ENCODE peak calls at places on chromosomes 2 and 18, in six cellular contexts. H is tibial artery, B is thyroid gland, S is uterus, U is body of pancreas, P is A549. O is an unnamed sample.
A peak's percentile ranks its signal among the peaks of the same experiment; 100 is the strongest.

GRCh38 chr2:238551091-238551490 is 124.4 kb downstream of the ASB1 start:
- DNase-seq in H (no peak), B (no peak), S (no peak), U (no peak), P (no peak), O (no peak)

GRCh38 chr2:71536311-71536710 is 83.0 kb downstream of the DYSF start:
- DNase-seq in H (peak; percentile 19), B (no peak), S (peak; percentile 6), U (no peak), P (no peak), O (no peak)

GRCh38 chr18:39685303-39685902 is 2119.8 kb upstream of the CELF4 start:
- DNase-seq in H (no peak), B (no peak), S (no peak), U (no peak), P (no peak), O (no peak)

GRCh38 chr2:18684202-18685040 is 95.1 kb upstream of the NT5C1B start:
- DNase-seq in H (no peak), B (no peak), S (no peak), U (no peak), P (no peak), O (no peak)

GRCh38 chr2:182444806-182445205 is 18.0 kb upstream of the PDE1A start:
- DNase-seq in H (no peak), B (no peak), S (no peak), U (no peak), P (no peak), O (no peak)

GRCh38 chr2:179471012-179471411 is 206.4 kb upstream of the SESTD1 start:
- DNase-seq in H (no peak), B (no peak), S (no peak), U (no peak), P (no peak), O (no peak)

GRCh38 chr2:150142561-150142960 is 344.9 kb downstream of the RND3 start:
- DNase-seq in H (no peak), B (no peak), S (no peak), U (no peak), P (peak; percentile 45), O (no peak)

GRCh38 chr2:45765007-45765767 is 113.7 kb downstream of the PRKCE start:
- DNase-seq in H (no peak), B (no peak), S (peak; percentile 7), U (no peak), P (no peak), O (no peak)

GRCh38 chr2:66237470-66238354 is 197.2 kb upstream of the MEIS1 start:
- DNase-seq in H (no peak), B (peak; percentile 21), S (no peak), U (no peak), P (no peak), O (no peak)

GRCh38 chr2:31859959-31860358 is 150.8 kb downstream of the MEMO1 start:
- DNase-seq in H (no peak), B (no peak), S (no peak), U (no peak), P (no peak), O (no peak)

GRCh38 chr18:58315739-58316215 is 271.8 kb downstream of the NEDD4L start:
- DNase-seq in H (no peak), B (no peak), S (peak; percentile 31), U (peak; percentile 33), P (no peak), O (no peak)

GRCh38 chr2:31446848-31447247 is 32.3 kb upstream of the XDH start:
- DNase-seq in H (no peak), B (no peak), S (no peak), U (no peak), P (no peak), O (no peak)

GRCh38 chr18:13036622-13037320 is 45.6 kb downstream of the CEP192 start:
- DNase-seq in H (no peak), B (no peak), S (no peak), U (no peak), P (no peak), O (no peak)

GRCh38 chr2:219631925-219632757 is 4.7 kb downstream of the SLC4A3 start:
- DNase-seq in H (peak; percentile 63), B (no peak), S (peak; percentile 26), U (no peak), P (no peak), O (no peak)

GRCh38 chr2:6822394-6822793 is 43.3 kb downstream of the CMPK2 start:
- DNase-seq in H (no peak), B (no peak), S (no peak), U (no peak), P (no peak), O (no peak)

GRCh38 chr2:85183078-85183477 is 49.9 kb downstream of the TCF7L1 start:
- DNase-seq in H (no peak), B (no peak), S (no peak), U (no peak), P (no peak), O (no peak)

GRCh38 chr18:56315363-56315762 is 323.0 kb downstream of the TXNL1 start:
- DNase-seq in H (no peak), B (no peak), S (no peak), U (no peak), P (no peak), O (no peak)

GRCh38 chr2:45778720-45779171 is 127.3 kb downstream of the PRKCE start:
- DNase-seq in H (no peak), B (peak; percentile 67), S (peak; percentile 76), U (peak; percentile 89), P (peak; percentile 83), O (peak; percentile 76)

GRCh38 chr2:11257078-11257477 is 87.4 kb downstream of the ROCK2 start:
- DNase-seq in H (no peak), B (no peak), S (no peak), U (no peak), P (no peak), O (no peak)

GRCh38 chr18:12030667-12031066 is 49.4 kb downstream of the IMPA2 start:
- DNase-seq in H (peak; percentile 3), B (no peak), S (no peak), U (no peak), P (no peak), O (no peak)

GRCh38 chr18:26574958-26575864 is 26.9 kb upstream of the KCTD1 start:
- DNase-seq in H (no peak), B (peak; percentile 61), S (peak; percentile 20), U (peak; percentile 62), P (peak; percentile 96), O (peak; percentile 55)

GRCh38 chr2:135904590-135904989 is 28.3 kb upstream of the MCM6 start:
- DNase-seq in H (no peak), B (peak; percentile 27), S (no peak), U (no peak), P (no peak), O (no peak)

DNA sequence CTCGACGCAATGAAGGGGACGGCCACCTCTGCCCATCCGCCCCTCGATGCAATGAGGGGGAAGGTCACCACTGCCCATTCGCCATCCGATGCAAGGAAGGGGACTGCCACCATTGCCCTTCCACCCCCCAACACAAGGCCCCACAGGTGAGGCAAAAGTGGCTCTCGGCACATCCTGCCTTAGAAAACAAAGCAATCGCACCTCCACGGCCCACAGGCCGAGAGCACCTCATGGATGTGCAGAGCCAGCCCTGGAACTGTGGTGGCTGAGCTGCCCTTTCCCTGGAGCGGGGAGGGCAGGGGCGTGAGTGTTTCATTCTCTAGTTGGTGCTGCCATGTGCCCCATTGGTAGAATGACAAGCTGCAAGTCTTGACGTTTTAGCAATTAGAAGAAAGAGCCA is 320.6 kb upstream of the SALL3 start:
- DNase-seq in H (no peak), B (no peak), S (no peak), U (no peak), P (no peak), O (no peak)
- H3K9me3 ChIP-seq in H (no peaks in the 10 kb centered on the region), B (no peaks in the 10 kb centered on the region), S (no peaks in the 10 kb centered on the region), U (no peaks in the 10 kb centered on the region), P (no peaks in the 10 kb centered on the region), O (no peaks in the 10 kb centered on the region)

DNA sequence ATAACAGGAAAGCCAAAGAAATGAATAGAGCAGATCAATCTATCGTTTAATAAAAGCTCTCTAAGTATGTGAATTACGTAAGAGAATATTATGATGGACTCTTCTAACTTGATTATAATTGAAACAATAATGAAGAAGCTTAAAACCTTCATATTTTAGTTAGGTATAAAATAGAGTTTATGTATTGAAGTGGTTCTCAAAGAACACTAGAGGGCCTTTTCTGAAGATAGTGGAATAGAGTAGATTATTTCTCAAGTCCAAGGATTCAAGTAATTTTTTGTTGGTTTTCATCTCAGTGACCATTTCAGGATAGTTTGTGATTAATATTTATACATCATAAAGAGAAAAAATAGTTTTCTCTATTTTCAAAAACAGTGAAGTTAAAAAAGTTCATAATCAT is 97.7 kb downstream of the NBEAL1 start:
- DNase-seq in H (no peak), B (no peak), S (no peak), U (no peak), P (no peak), O (no peak)
- TF ChIP-seq CTCF in H (no peak), B (no peak), S (no peak), U (no peak), P (no peak), O (no peak)

GRCh38 chr2:239775623-239776440 is 249.3 kb downstream of the NDUFA10 start:
- DNase-seq in H (no peak), B (no peak), S (no peak), U (no peak), P (no peak), O (no peak)

GRCh38 chr2:239776441-239777033 is 248.6 kb downstream of the NDUFA10 start:
- DNase-seq in H (no peak), B (no peak), S (no peak), U (no peak), P (no peak), O (no peak)

GRCh38 chr2:239778042-239778811 is 246.9 kb downstream of the NDUFA10 start:
- DNase-seq in H (peak; percentile 62), B (no peak), S (no peak), U (no peak), P (no peak), O (no peak)

GRCh38 chr2:239778861-239779591 is 246.1 kb downstream of the NDUFA10 start:
- DNase-seq in H (peak; percentile 52), B (no peak), S (no peak), U (no peak), P (no peak), O (no peak)

GRCh38 chr2:239777219-239777618 is 247.9 kb downstream of the NDUFA10 start:
- DNase-seq in H (no peak), B (no peak), S (no peak), U (no peak), P (no peak), O (no peak)
- H3K9me3 ChIP-seq in H (peaks cover 6% of the 10 kb centered on the region), B (no peaks in the 10 kb centered on the region), S (no peaks in the 10 kb centered on the region), U (no peaks in the 10 kb centered on the region), P (peaks cover 15% of the 10 kb centered on the region), O (no peaks in the 10 kb centered on the region)

DNA sequence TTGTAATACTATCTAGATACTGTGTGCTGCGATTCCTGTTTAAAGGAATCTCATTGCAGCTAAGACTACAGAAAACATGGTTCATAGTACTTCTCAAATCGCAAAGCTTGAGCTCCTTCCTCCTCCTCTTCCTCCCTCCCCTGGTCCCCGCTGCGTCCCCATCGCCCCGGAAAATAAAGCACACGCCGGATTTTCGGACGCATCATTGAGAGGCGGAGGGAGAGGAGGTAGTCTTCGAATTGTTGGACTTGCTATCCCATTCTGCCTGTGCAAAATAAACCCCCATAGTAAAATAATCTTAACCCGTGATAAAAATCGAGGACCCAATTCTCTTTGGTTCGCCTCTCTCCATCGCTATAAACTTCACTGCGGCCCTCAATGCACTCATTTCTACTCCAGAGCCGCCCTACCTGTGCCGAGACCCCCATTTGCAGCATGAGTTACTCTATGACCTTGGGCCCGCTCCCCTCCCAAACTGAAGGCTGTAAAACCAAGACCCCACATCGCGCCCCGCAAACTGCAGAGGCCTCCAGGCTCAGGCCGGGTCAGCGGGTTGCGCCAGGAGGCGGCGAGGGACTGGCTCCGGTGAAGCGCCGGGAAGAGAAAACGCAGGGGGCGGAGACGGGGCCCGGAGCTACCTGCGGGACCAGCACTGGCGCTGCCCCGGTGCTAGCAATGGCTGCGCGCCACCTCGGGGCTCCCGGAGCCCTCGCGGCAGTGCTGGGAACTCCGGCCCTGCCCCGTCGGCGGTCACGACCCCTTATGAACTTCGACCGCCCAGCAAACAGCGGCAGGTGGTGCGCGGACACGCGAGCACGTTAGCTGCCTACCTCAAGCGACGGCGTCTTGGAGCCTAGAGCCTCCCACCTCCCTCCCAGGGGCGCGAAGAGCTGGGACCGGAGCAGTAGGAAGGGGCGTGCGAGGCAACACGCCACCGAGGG is 649 bp downstream of the ESCO1 start:
- DNase-seq in H (peak; percentile 75), B (peak; percentile 79), S (no peak), U (peak; percentile 79), P (no peak), O (peak; percentile 62)
- TF ChIP-seq CTCF in H (peak; percentile 34), B (peak; percentile 32), S (peak; percentile 9), U (peak; percentile 43), P (no peak), O (no peak)

O was measured in lung.